ENCODE peak calls at places on chromosomes 3 and 15, in seven cellular contexts. E is MM.1S, F is GM23338, X is HCT116, I is GM23248, H is PC-3, Y is hepatocyte. L is an unnamed sample. For H3K9me2, the result is how much of the 10 kb centered on the place peaks cover.

GRCh38 chr15:49560045-49560444 is 60.6 kb downstream of the FAM227B start:
- DNase-seq in E (no peak), X (no peak), Y (no peak), H (no peak), I (no peak), F (no peak), L (no peak)

GRCh38 chr3:15399970-15400369 is 27.4 kb downstream of the METTL6 start:
- DNase-seq in Y (no peak), H (no peak), I (no peak), X (no peak), F (no peak), E (no peak), L (no peak)

GRCh38 chr3:24812116-24812515 is 317.5 kb upstream of the THRB start:
- DNase-seq in Y (no peak), X (no peak), I (no peak), E (no peak), H (no peak), F (no peak), L (no peak)

GRCh38 chr3:191961036-191961435 is 500.1 kb downstream of the PYDC2 start:
- DNase-seq in H (no peak), X (no peak), E (no peak), F (no peak), Y (no peak), I (no peak), L (no peak)

GRCh38 chr3:169619793-169620192 is 43.7 kb downstream of the MECOM start:
- DNase-seq in E (no peak), F (peak), Y (no peak), I (no peak), H (no peak), X (no peak), L (no peak)

GRCh38 chr15:57785959-57786358 is 79.4 kb downstream of the POLR2M start:
- DNase-seq in E (no peak), I (no peak), H (no peak), Y (no peak), F (no peak), X (no peak), L (no peak)

GRCh38 chr15:88918738-88919137 is 5.6 kb upstream of the MFGE8 start:
- DNase-seq in E (no peak), H (peak), Y (peak), X (peak), F (no peak), I (peak), L (peak)

GRCh38 chr3:54951405-54951804 is 23.5 kb upstream of the LRTM1 start:
- DNase-seq in E (no peak), X (no peak), H (peak), Y (peak), F (peak), I (peak), L (peak)

GRCh38 chr3:139937674-139938279 is 2.8 kb downstream of the CLSTN2 start:
- DNase-seq in F (peak), Y (peak), X (peak), I (peak), E (peak), H (peak), L (no peak)

GRCh38 chr3:79148786-79149185 is 619.0 kb downstream of the ROBO1 start:
- DNase-seq in F (no peak), X (no peak), E (no peak), I (peak), H (no peak), Y (no peak), L (no peak)

GRCh38 chr3:124032351-124032880 is 40.5 kb upstream of the ROPN1 start:
- DNase-seq in F (peak), E (no peak), I (peak), H (peak), Y (peak), X (no peak), L (no peak)

GRCh38 chr3:194470615-194471014 is 16.2 kb downstream of the ATP13A3 start:
- DNase-seq in H (no peak), F (no peak), X (no peak), I (no peak), Y (no peak), E (no peak), L (no peak)

GRCh38 chr3:183185696-183186095 is 23.2 kb upstream of the LAMP3 start:
- DNase-seq in I (peak), X (no peak), E (no peak), Y (peak), F (no peak), H (peak), L (no peak)

GRCh38 chr3:86949850-86950249 is 41.1 kb downstream of the VGLL3 start:
- DNase-seq in X (no peak), H (no peak), F (no peak), E (no peak), Y (no peak), I (peak), L (no peak)

DNA sequence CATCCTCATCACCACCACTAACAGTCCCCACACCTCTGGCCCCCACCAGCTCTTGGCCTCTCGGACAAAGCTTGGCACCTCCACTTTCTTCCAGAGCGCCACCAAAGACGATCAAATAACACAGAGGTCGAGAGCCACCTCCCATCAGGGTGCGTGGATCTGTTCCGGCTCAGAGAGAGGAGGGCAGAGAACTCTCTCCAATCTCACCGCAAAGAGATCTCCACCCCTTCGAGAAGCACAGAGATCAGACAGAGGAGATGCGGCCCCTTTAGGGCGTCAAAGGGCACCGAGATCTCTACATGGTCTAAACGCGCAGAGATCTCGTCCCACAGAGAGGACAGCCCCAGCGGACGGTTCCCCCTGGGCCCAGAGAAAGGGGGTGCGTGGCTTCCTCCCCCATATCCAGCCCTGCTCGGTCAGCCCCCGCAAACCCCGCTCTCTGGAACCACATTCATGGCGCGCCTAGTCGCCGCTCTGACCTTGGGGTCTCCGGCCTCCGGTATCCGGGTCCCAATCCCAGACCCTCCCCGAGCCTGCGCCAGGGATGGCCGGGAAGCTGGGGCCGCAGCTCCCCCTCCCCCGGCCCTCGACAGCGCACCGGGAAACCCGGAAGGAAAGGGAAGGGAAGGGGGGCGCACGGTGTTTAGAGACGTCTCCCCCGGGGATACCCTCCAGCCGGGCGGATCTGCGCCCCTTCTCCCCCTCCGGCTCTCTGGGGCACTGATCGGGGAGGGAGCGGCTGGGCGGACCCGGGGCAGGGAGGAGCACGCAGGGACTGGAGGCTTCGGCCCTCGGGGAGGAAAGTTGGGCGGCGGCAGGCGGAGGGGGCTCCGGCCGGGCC is 608 bp downstream of the SCN5A start:
- DNase-seq in H (no peak), I (no peak), Y (no peak), E (no peak), X (no peak), F (peak), L (no peak)
- TF ChIP-seq EZH2 in H (peak), I (peak), Y (peak), E (no peak), X (no peak), F (no peak), L (no peak)

DNA sequence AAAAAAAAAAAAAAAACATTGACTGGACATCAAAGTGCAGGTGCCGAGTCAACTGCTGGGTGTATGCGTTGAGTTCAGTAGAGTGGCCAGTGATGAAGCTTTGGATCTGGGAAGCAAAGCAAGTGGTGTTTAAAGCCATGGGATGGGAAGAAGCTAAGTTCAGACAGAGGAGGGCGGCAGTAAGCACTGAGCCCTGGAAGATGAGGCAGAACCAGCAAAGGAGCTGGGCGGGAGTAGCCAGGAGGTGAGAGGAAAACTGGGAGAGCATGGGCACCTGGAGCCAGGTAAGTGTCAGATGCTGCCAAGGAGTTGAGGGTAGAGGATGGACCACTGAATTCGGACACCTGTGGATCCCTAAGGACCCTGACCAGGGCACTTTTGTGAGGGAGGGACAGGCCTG is 11.4 kb upstream of the GNAI2 start:
- DNase-seq in Y (no peak), X (no peak), F (peak), E (no peak), H (no peak), I (no peak), L (no peak)
- H3K9me2 ChIP-seq in Y (under half), X (under half), F (under half), E (under half), H (under half), I (under half), L (under half)

GRCh38 chr15:74726774-74727164 is 1.4 kb upstream of the CYP1A1 start:
- DNase-seq in H (no peak), F (peak), E (no peak), X (no peak), I (no peak), Y (no peak), L (no peak)
- TF ChIP-seq EZH2 in H (no peak), F (peak), E (no peak), X (no peak), I (peak), Y (no peak), L (no peak)

GRCh38 chr15:83656192-83656591 is 2.3 kb downstream of the ADAMTSL3 start:
- DNase-seq in H (no peak), X (no peak), E (no peak), I (no peak), F (no peak), Y (no peak), L (no peak)
- H3K9me2 ChIP-seq in H (under half), X (under half), E (under half), I (under half), F (under half), Y (under half), L (under half)

GRCh38 chr15:31482122-31482922 is 155.7 kb downstream of the KLF13 start:
- DNase-seq in H (no peak), F (peak), I (no peak), X (no peak), E (no peak), Y (no peak), L (no peak)

GRCh38 chr15:31484369-31484951 is 157.8 kb downstream of the KLF13 start:
- DNase-seq in H (no peak), I (no peak), F (no peak), E (no peak), X (no peak), Y (no peak), L (no peak)

GRCh38 chr15:31483924-31484368 is 157.3 kb downstream of the KLF13 start:
- DNase-seq in I (no peak), X (no peak), E (no peak), F (peak), H (no peak), Y (no peak), L (no peak)

GRCh38 chr15:31484986-31485385 is 158.4 kb downstream of the KLF13 start:
- DNase-seq in Y (no peak), H (no peak), X (no peak), I (no peak), F (no peak), E (no peak), L (no peak)

GRCh38 chr15:31483053-31483923 is 156.7 kb downstream of the KLF13 start:
- DNase-seq in I (peak), E (no peak), H (no peak), F (peak), Y (no peak), X (no peak), L (no peak)
- TF ChIP-seq EZH2 in I (no peak), E (no peak), H (no peak), F (peak), Y (no peak), X (no peak), L (no peak)

DNA sequence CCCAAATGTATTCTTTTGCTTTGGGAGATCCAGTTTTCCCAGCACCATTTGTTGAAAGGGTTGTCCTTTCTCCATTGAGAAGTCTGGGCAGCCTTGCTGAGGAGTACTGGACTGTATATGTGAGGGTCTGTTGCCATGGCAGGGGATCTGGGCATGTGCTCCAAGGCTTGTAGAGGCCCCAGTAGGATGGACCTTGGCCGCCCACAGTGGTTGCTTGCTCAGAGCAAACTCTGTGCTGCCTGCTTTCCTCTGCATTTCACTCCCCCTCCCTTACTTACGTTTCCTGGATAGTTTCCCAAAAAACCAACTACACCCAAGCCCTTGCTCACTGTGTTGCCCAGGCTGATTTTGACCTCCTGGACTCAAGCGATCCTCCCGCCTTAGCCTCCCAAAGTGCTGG is 97.2 kb upstream of the PRR23E start:
- DNase-seq in X (no peak), F (no peak), E (no peak), I (no peak), H (no peak), Y (no peak), L (no peak)
- H3K9me2 ChIP-seq in X (under half), F (under half), E (under half), I (under half), H (under half), Y (under half), L (under half)

GRCh38 chr3:134028486-134029255 is 1.1 kb downstream of the SLCO2A1 start:
- DNase-seq in I (no peak), F (peak), E (no peak), Y (no peak), H (no peak), X (no peak), L (no peak)
- TF ChIP-seq EZH2 in I (no peak), F (no peak), E (no peak), Y (no peak), H (no peak), X (no peak), L (no peak)

GRCh38 chr3:153289334-153289808 is 127.3 kb downstream of the RAP2B start:
- DNase-seq in X (no peak), Y (no peak), F (no peak), E (peak), H (peak), I (peak), L (no peak)
- H3K9me2 ChIP-seq in X (under half), Y (under half), F (under half), E (under half), H (under half), I (under half), L (under half)

GRCh38 chr3:158094235-158094916 is 11.8 kb downstream of the SHOX2 start:
- DNase-seq in I (no peak), Y (peak), X (no peak), E (no peak), H (no peak), F (peak), L (no peak)

GRCh38 chr3:158094917-158095301 is 11.3 kb downstream of the SHOX2 start:
- DNase-seq in I (no peak), Y (no peak), E (no peak), X (no peak), F (no peak), H (no peak), L (no peak)

GRCh38 chr3:158093526-158093925 is 12.7 kb downstream of the SHOX2 start:
- DNase-seq in E (no peak), Y (no peak), H (no peak), F (no peak), X (no peak), I (no peak), L (no peak)

GRCh38 chr3:158097141-158097540 is 9.1 kb downstream of the SHOX2 start:
- DNase-seq in I (no peak), H (no peak), F (no peak), X (no peak), E (no peak), Y (no peak), L (no peak)

DNA sequence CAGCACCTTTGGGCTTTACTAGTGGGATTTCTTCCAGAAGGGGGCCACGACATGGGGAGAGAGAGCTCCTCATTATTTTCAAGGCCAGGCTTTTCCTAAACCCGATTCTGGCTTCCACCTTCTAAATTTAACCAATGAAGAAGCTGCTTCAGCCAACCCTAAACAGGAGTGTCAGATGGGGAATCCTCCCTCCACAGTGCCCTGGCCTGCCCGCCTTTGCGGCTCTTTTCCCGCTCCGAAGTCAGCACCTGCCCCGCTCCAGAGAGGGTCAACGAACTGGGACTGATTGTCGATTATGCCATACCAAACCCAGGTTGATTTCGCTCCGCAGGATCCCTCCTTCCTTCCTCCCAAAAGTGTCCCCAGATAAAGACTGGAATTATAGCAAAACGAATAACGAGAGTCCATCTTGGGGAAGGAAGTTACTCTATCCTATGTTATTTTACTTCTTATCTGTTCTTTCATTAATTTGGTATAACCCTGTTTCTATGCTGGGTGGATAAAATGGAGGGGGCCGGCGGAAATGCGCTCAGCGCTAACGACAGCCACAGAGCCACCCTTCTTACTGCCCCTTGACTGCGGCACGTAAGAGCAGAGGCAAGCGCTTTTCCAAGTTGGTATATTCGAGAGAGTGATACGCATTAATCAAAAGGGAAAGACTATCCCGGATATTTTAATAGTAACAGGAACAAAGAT is 10.8 kb downstream of the SHOX2 start:
- DNase-seq in H (no peak), X (no peak), I (no peak), E (no peak), F (peak), Y (no peak), L (no peak)
- TF ChIP-seq EZH2 in H (no peak), X (no peak), I (no peak), E (no peak), F (peak), Y (peak), L (no peak)

L was measured in PC-9.